ENCODE peak calls at places on chromosome 19, in ten cellular contexts. E is breast epithelium; D is Caco-2; A is adrenal gland; G is CD4-positive, CD25-positive, alpha-beta regulatory T cell; B is CD8-positive, alpha-beta memory T cell; H is mammary epithelial cell; J is CD4-positive, alpha-beta memory T cell; W is transverse colon; F is heart right ventricle. S is an unnamed sample.

GRCh38 chr19:14089412-14089661 is 1.2 kb downstream of the SAMD1 start:
- DNase-seq in E (no peak), D (no peak), A (no peak), G (no peak), B (no peak), H (no peak), J (no peak), W (no peak), F (no peak), S (no peak)

GRCh38 chr19:13079542-13079986 is 23.1 kb downstream of the LYL1 start:
- DNase-seq in E (no peak), D (no peak), A (no peak), G (no peak), B (no peak), H (no peak), J (no peak), W (peak; percentile 80), F (no peak), S (no peak)

GRCh38 chr19:29514525-29515232 is 11.1 kb upstream of the VSTM2B start:
- DNase-seq in E (no peak), D (no peak), A (no peak), G (no peak), B (no peak), H (no peak), J (no peak), W (no peak), F (no peak), S (no peak)

GRCh38 chr19:29550896-29551295 is 25.1 kb downstream of the VSTM2B start:
- DNase-seq in E (no peak), D (no peak), A (no peak), G (no peak), B (no peak), H (no peak), J (no peak), W (no peak), F (no peak), S (no peak)

GRCh38 chr19:49133621-49134454 is 14.5 kb downstream of the PPFIA3 start:
- DNase-seq in E (no peak), D (no peak), A (peak; percentile 86), G (peak; percentile 36), B (peak; percentile 52), H (no peak), J (no peak), W (peak; percentile 85), F (peak; percentile 69), S (no peak)

GRCh38 chr19:9883231-9883758 is 48.2 kb downstream of the PIN1 start:
- DNase-seq in E (no peak), D (no peak), A (no peak), G (no peak), B (no peak), H (peak; percentile 55), J (no peak), W (no peak), F (no peak), S (no peak)

GRCh38 chr19:11168568-11168967 is 13.0 kb upstream of the SPC24 start:
- DNase-seq in E (no peak), D (no peak), A (no peak), G (no peak), B (no peak), H (peak; percentile 97), J (no peak), W (no peak), F (no peak), S (no peak)

GRCh38 chr19:50362030-50362412 is 3.4 kb downstream of the NAPSA start:
- DNase-seq in E (no peak), D (no peak), A (no peak), G (no peak), B (no peak), H (no peak), J (no peak), W (no peak), F (no peak), S (no peak)

GRCh38 chr19:14416743-14417214 is 2.4 kb downstream of the DDX39A start:
- DNase-seq in E (no peak), D (no peak), A (no peak), G (no peak), B (no peak), H (no peak), J (no peak), W (peak; percentile 78), F (no peak), S (no peak)

GRCh38 chr19:51093510-51094345 is 11.0 kb upstream of the KLK14 start:
- DNase-seq in E (no peak), D (no peak), A (no peak), G (no peak), B (no peak), H (no peak), J (no peak), W (no peak), F (no peak), S (no peak)

GRCh38 chr19:23273022-23273593 is 22.9 kb upstream of the ZNF724 start:
- DNase-seq in E (no peak), D (peak; percentile 10), A (no peak), G (no peak), B (no peak), H (peak; percentile 39), J (peak; percentile 15), W (peak; percentile 21), F (no peak), S (no peak)

GRCh38 chr19:49677232-49677881 is at the start of gene PRMT1:
- DNase-seq in E (no peak), D (peak; percentile 70), A (no peak), G (peak; percentile 52), B (peak; percentile 52), H (no peak), J (no peak), W (peak; percentile 44), F (no peak), S (peak; percentile 47)

GRCh38 chr19:58395979-58396627 is 647 bp downstream of the RNF225 start:
- DNase-seq in E (no peak), D (no peak), A (no peak), G (no peak), B (no peak), H (no peak), J (no peak), W (no peak), F (no peak), S (no peak)

GRCh38 chr19:16366433-16367268 is 42.0 kb downstream of the KLF2 start:
- DNase-seq in E (no peak), D (no peak), A (no peak), G (peak; percentile 29), B (no peak), H (no peak), J (peak; percentile 76), W (no peak), F (no peak), S (peak; percentile 24)

GRCh38 chr19:23095406-23095805 is 21.4 kb upstream of the ZNF730 start:
- DNase-seq in E (no peak), D (no peak), A (no peak), G (no peak), B (no peak), H (no peak), J (no peak), W (no peak), F (no peak), S (no peak)

GRCh38 chr19:10544242-10544752 is 593 bp downstream of the ATG4D start:
- DNase-seq in E (no peak), D (peak; percentile 50), A (peak; percentile 73), G (peak; percentile 26), B (no peak), H (no peak), J (no peak), W (peak; percentile 81), F (peak; percentile 28), S (no peak)

GRCh38 chr19:55603581-55604292 is 1.7 kb upstream of the ZNF865 start:
- DNase-seq in E (no peak), D (no peak), A (no peak), G (no peak), B (no peak), H (no peak), J (no peak), W (peak; percentile 32), F (no peak), S (no peak)

GRCh38 chr19:13830761-13831481 is 35.7 kb downstream of the ZSWIM4 start:
- DNase-seq in E (no peak), D (no peak), A (no peak), G (no peak), B (peak; percentile 34), H (peak; percentile 74), J (no peak), W (no peak), F (no peak), S (no peak)

GRCh38 chr19:48596237-48596636 is 10.3 kb upstream of the SPACA4 start:
- DNase-seq in E (no peak), D (no peak), A (no peak), G (no peak), B (no peak), H (no peak), J (no peak), W (no peak), F (no peak), S (no peak)

GRCh38 chr19:45205810-45206209 is 27.2 kb downstream of the BLOC1S3 start:
- DNase-seq in E (no peak), D (no peak), A (no peak), G (no peak), B (no peak), H (no peak), J (no peak), W (no peak), F (no peak), S (no peak)
- H3K27me3 ChIP-seq in E (no peaks in the 10 kb centered on the region), D (no peaks in the 10 kb centered on the region), A (no peaks in the 10 kb centered on the region), G (no peaks in the 10 kb centered on the region), B (no peaks in the 10 kb centered on the region), H (no peaks in the 10 kb centered on the region), J (no peaks in the 10 kb centered on the region), W (no peaks in the 10 kb centered on the region), F (no peaks in the 10 kb centered on the region), S (no peaks in the 10 kb centered on the region)

GRCh38 chr19:41804327-41804726 is 7.9 kb downstream of the CEACAM3 start:
- DNase-seq in E (no peak), D (no peak), A (no peak), G (no peak), B (no peak), H (no peak), J (no peak), W (no peak), F (no peak), S (no peak)
- H3K9me3 ChIP-seq in E (no peaks in the 10 kb centered on the region), D (peaks cover 5% of the 10 kb centered on the region), A (no peaks in the 10 kb centered on the region), G (no peaks in the 10 kb centered on the region), B (no peaks in the 10 kb centered on the region), H (no peaks in the 10 kb centered on the region), J (no peaks in the 10 kb centered on the region), W (no peaks in the 10 kb centered on the region), F (no peaks in the 10 kb centered on the region), S (no peaks in the 10 kb centered on the region)

DNA sequence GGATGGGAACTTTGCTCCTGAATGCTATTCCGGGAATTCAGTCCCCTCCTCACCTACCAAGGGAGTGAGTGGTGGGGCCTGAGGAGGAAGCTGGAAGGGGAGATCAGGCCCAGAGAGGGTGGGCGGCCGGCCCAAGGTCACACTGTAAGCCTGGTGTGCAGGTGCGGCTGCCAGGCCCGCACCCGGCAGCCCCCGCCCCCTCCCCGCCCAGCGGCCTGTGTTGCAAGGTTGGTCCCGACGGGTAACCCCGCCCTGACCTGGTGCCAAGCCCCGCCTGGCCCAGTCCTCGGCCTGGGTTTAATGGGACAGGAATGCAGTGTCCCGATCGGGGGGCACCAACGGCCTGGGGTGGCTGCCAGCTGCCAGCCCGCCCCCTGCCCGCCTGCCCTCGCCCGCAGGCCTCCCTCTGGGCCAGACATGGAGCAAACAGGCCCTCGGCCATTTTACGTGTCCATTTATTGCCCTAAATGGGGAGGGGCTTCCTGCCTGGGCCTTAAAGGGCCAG is 5.5 kb downstream of the ZBTB7A start:
- DNase-seq in E (peak; percentile 89), D (no peak), A (peak; percentile 90), G (no peak), B (peak; percentile 71), H (peak; percentile 70), J (no peak), W (peak; percentile 95), F (peak; percentile 72), S (peak; percentile 50)
- H3K4me3 ChIP-seq in E (peak overlapping the region; percentile 98), D (no peak overlapping the region), A (no peak overlapping the region), G (no peak overlapping the region), B (no peak overlapping the region), H (peak overlapping the region; percentile 51), J (no peak overlapping the region), W (peak overlapping the region; percentile 23), F (peak overlapping the region; percentile 47), S (peak overlapping the region; percentile 4)

GRCh38 chr19:53936035-53936434 is 26.7 kb upstream of the CACNG8 start:
- DNase-seq in E (no peak), D (no peak), A (no peak), G (no peak), B (no peak), H (no peak), J (no peak), W (no peak), F (no peak), S (no peak)
- H3K27me3 ChIP-seq in E (peaks cover 26% of the 10 kb centered on the region), D (no peaks in the 10 kb centered on the region), A (no peaks in the 10 kb centered on the region), G (no peaks in the 10 kb centered on the region), B (no peaks in the 10 kb centered on the region), H (no peaks in the 10 kb centered on the region), J (no peaks in the 10 kb centered on the region), W (peaks cover 16% of the 10 kb centered on the region), F (peaks cover 41% of the 10 kb centered on the region), S (no peaks in the 10 kb centered on the region)